ENCODE peak calls at places on chromosomes 16 and 17, in four cellular contexts. V is DND-41, Y is IMR-90, R is HCT116. W is an unnamed sample.

GRCh38 chr17:81825841-81826471 is 7.1 kb downstream of the MCRIP1 start:
- DNase-seq in V (no peak), Y (no peak), R (no peak), W (no peak)

GRCh38 chr17:3982541-3983017 is 18.3 kb upstream of the ATP2A3 start:
- DNase-seq in V (no peak), Y (no peak), R (no peak), W (no peak)

GRCh38 chr17:45050680-45051059 is 762 bp downstream of the DCAKD start:
- DNase-seq in V (peak; percentile 58), Y (peak; percentile 28), R (no peak), W (no peak)

GRCh38 chr16:85047867-85048455 is 20.4 kb downstream of the KIAA0513 start:
- DNase-seq in V (no peak), Y (no peak), R (no peak), W (no peak)

GRCh38 chr17:63426917-63427308 is 19.2 kb downstream of the CYB561 start:
- DNase-seq in V (no peak), Y (no peak), R (no peak), W (no peak)

GRCh38 chr16:11328172-11329079 is 16.8 kb upstream of the RMI2 start:
- DNase-seq in V (peak; percentile 73), Y (peak; percentile 97), R (peak; percentile 62), W (peak; percentile 94)

GRCh38 chr16:88624481-88624880 is 13.9 kb upstream of the IL17C start:
- DNase-seq in V (no peak), Y (no peak), R (no peak), W (no peak)

GRCh38 chr17:32268734-32269288 is 3.2 kb downstream of the RHBDL3 start:
- DNase-seq in V (no peak), Y (no peak), R (no peak), W (no peak)

GRCh38 chr17:65055280-65055707 is 1.2 kb downstream of the GNA13 start:
- DNase-seq in V (no peak), Y (no peak), R (no peak), W (no peak)

GRCh38 chr17:73342057-73342522 is 30.3 kb upstream of the CDC42EP4 start:
- DNase-seq in V (no peak), Y (peak; percentile 88), R (no peak), W (peak; percentile 89)

GRCh38 chr17:73343739-73344454 is 32.1 kb upstream of the CDC42EP4 start:
- DNase-seq in V (no peak), Y (no peak), R (no peak), W (no peak)

GRCh38 chr17:73343168-73343634 is 31.4 kb upstream of the CDC42EP4 start:
- DNase-seq in V (no peak), Y (peak; percentile 88), R (no peak), W (peak; percentile 75)

GRCh38 chr17:73341350-73342056 is 29.7 kb upstream of the CDC42EP4 start:
- DNase-seq in V (no peak), Y (no peak), R (no peak), W (no peak)

GRCh38 chr17:73342549-73343167 is 30.9 kb upstream of the CDC42EP4 start:
- DNase-seq in V (no peak), Y (peak; percentile 73), R (no peak), W (peak; percentile 62)
- H3K4me1 ChIP-seq in V (no peaks in the 10 kb centered on the region), Y (peaks cover 50% of the 10 kb centered on the region), R (peaks cover 11% of the 10 kb centered on the region), W (peaks cover 55% of the 10 kb centered on the region)

GRCh38 chr17:74446551-74447500 is 14.9 kb downstream of the GPRC5C start:
- DNase-seq in V (no peak), Y (no peak), R (no peak), W (no peak)
- H2AFZ ChIP-seq in V (no peak overlapping the region), Y (no peak overlapping the region), R (no peak overlapping the region), W (no peak overlapping the region)

GRCh38 chr16:67447508-67448076 is 16.7 kb downstream of the HSD11B2 start:
- DNase-seq in V (peak; percentile 82), Y (peak; percentile 42), R (peak; percentile 54), W (no peak)
- H3K4me1 ChIP-seq in V (no peaks in the 10 kb centered on the region), Y (peaks cover 38% of the 10 kb centered on the region), R (no peaks in the 10 kb centered on the region), W (peaks cover 6% of the 10 kb centered on the region)

DNA sequence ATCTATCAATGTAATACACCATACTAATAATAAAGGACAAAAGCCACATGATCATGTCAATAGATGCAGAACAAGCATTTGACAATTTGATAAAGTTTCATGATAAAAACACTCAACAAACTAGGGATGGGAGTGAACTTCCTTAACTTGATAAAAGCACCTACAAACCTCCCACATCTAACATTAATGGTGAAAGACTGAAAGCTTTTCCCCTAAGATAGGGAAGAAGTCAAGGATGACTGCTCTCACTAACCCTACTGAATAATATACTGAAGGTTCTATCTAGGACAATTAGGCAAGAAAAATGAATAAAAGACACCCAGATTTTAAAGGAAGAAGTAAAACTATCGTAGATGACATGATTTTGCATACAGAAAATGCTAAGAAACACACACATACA is 10.4 kb upstream of the DYNLL2 start:
- DNase-seq in V (no peak), Y (no peak), R (no peak), W (no peak)
- H2AFZ ChIP-seq in V (no peak overlapping the region), Y (no peak overlapping the region), R (no peak overlapping the region), W (no peak overlapping the region)

W was measured in astrocyte.